ENCODE peak calls at places on chromosomes 5 and 9, in four cellular contexts. One of them, this sample, is unnamed.

GRCh38 chr5:112616812-112617547 is 120.7 kb upstream of the APC start:
- DNase-seq in kidney: no peak
- DNase-seq in lower leg skin: no peak
- DNase-seq in OCI-LY7: no peak
- DNase-seq in this sample: no peak

GRCh38 chr9:128637656-128638055 is 19.0 kb downstream of the DYNC2I2 start:
- DNase-seq in OCI-LY7: no peak
- DNase-seq in kidney: no peak
- DNase-seq in lower leg skin: no peak
- DNase-seq in this sample: no peak

GRCh38 chr5:180670586-180671359 is 21.4 kb upstream of the FLT4 start:
- DNase-seq in kidney: no peak
- DNase-seq in lower leg skin: no peak
- DNase-seq in OCI-LY7: peak; percentile 63
- DNase-seq in this sample: peak; percentile 6

GRCh38 chr5:130871346-130872086 is 293.5 kb downstream of the HINT1 start:
- DNase-seq in lower leg skin: no peak
- DNase-seq in OCI-LY7: peak; percentile 30
- DNase-seq in kidney: no peak
- DNase-seq in this sample: peak; percentile 9

GRCh38 chr5:26945881-26946280 is 92.5 kb downstream of the CDH9 start:
- DNase-seq in OCI-LY7: no peak
- DNase-seq in lower leg skin: no peak
- DNase-seq in kidney: no peak
- DNase-seq in this sample: no peak

GRCh38 chr5:68554566-68555279 is 339.2 kb downstream of the PIK3R1 start:
- DNase-seq in kidney: peak; percentile 92
- DNase-seq in lower leg skin: no peak
- DNase-seq in OCI-LY7: no peak
- DNase-seq in this sample: no peak

GRCh38 chr5:169335806-169336205 is 34.9 kb upstream of the SLIT3 start:
- DNase-seq in kidney: no peak
- DNase-seq in lower leg skin: no peak
- DNase-seq in OCI-LY7: no peak
- DNase-seq in this sample: no peak

GRCh38 chr5:60805470-60805869 is 38.6 kb downstream of the ELOVL7 start:
- DNase-seq in OCI-LY7: no peak
- DNase-seq in kidney: no peak
- DNase-seq in lower leg skin: no peak
- DNase-seq in this sample: no peak

GRCh38 chr9:98906273-98907040 is 37.2 kb upstream of the COL15A1 start:
- DNase-seq in lower leg skin: peak; percentile 84
- DNase-seq in kidney: peak; percentile 90
- DNase-seq in OCI-LY7: no peak
- DNase-seq in this sample: no peak

GRCh38 chr9:77598510-77598909 is 49.6 kb downstream of the GNA14 start:
- DNase-seq in OCI-LY7: no peak
- DNase-seq in kidney: no peak
- DNase-seq in lower leg skin: no peak
- DNase-seq in this sample: no peak

GRCh38 chr5:144332265-144332664 is 161.6 kb downstream of the KCTD16 start:
- DNase-seq in kidney: no peak
- DNase-seq in lower leg skin: no peak
- DNase-seq in OCI-LY7: peak; percentile 4
- DNase-seq in this sample: no peak

GRCh38 chr5:172833372-172833690 is 720 bp upstream of the ERGIC1 start:
- DNase-seq in OCI-LY7: no peak
- DNase-seq in lower leg skin: no peak
- DNase-seq in kidney: no peak
- DNase-seq in this sample: no peak

GRCh38 chr5:179371123-179371515 is 25.9 kb upstream of the ADAMTS2 start:
- DNase-seq in kidney: no peak
- DNase-seq in lower leg skin: no peak
- DNase-seq in OCI-LY7: no peak
- DNase-seq in this sample: no peak

GRCh38 chr5:128144491-128144890 is 60.9 kb downstream of the SLC12A2 start:
- DNase-seq in OCI-LY7: no peak
- DNase-seq in kidney: no peak
- DNase-seq in lower leg skin: no peak
- DNase-seq in this sample: peak; percentile 26

GRCh38 chr9:129174724-129175514 is 3.1 kb downstream of the IER5L start:
- DNase-seq in OCI-LY7: peak; percentile 51
- DNase-seq in lower leg skin: peak; percentile 96
- DNase-seq in kidney: peak; percentile 96
- DNase-seq in this sample: no peak

GRCh38 chr9:34994429-34995287 is 5.1 kb downstream of the DNAJB5 start:
- DNase-seq in OCI-LY7: no peak
- DNase-seq in lower leg skin: peak; percentile 79
- DNase-seq in kidney: no peak
- DNase-seq in this sample: no peak

GRCh38 chr5:150778103-150778516 is 447 bp upstream of the SMIM3 start:
- DNase-seq in lower leg skin: no peak
- DNase-seq in kidney: no peak
- DNase-seq in OCI-LY7: no peak
- DNase-seq in this sample: no peak

GRCh38 chr5:45385321-45386058 is 310.7 kb downstream of the HCN1 start:
- DNase-seq in kidney: no peak
- DNase-seq in lower leg skin: no peak
- DNase-seq in OCI-LY7: no peak
- DNase-seq in this sample: peak; percentile 31

GRCh38 chr5:10331341-10331796 is 22.1 kb upstream of the MARCHF6 start:
- DNase-seq in lower leg skin: peak; percentile 83
- DNase-seq in kidney: no peak
- DNase-seq in OCI-LY7: no peak
- DNase-seq in this sample: no peak

GRCh38 chr9:88991066-88992030 is at the start of gene S1PR3:
- DNase-seq in OCI-LY7: peak; percentile 17
- DNase-seq in kidney: peak; percentile 93
- DNase-seq in lower leg skin: peak; percentile 90
- DNase-seq in this sample: no peak

GRCh38 chr9:70600479-70600878 is 186.0 kb upstream of the KLF9 start:
- DNase-seq in kidney: peak; percentile 73
- DNase-seq in lower leg skin: no peak
- DNase-seq in OCI-LY7: no peak
- DNase-seq in this sample: no peak

GRCh38 chr9:91992636-91993035 is 42.6 kb upstream of the ROR2 start:
- DNase-seq in OCI-LY7: no peak
- DNase-seq in kidney: no peak
- DNase-seq in lower leg skin: no peak
- DNase-seq in this sample: no peak

GRCh38 chr5:144467795-144468194 is 297.1 kb downstream of the KCTD16 start:
- DNase-seq in kidney: no peak
- DNase-seq in lower leg skin: no peak
- DNase-seq in OCI-LY7: no peak
- DNase-seq in this sample: peak; percentile 12

GRCh38 chr5:96673127-96673526 is 11.0 kb downstream of the CAST start:
- DNase-seq in kidney: no peak
- DNase-seq in OCI-LY7: no peak
- DNase-seq in lower leg skin: no peak
- DNase-seq in this sample: no peak

GRCh38 chr9:96448546-96449170 is 1.3 kb upstream of the HABP4 start:
- DNase-seq in lower leg skin: no peak
- DNase-seq in kidney: no peak
- DNase-seq in OCI-LY7: no peak
- DNase-seq in this sample: no peak

GRCh38 chr9:18976368-18977238 is 56.4 kb downstream of the SAXO1 start:
- DNase-seq in OCI-LY7: no peak
- DNase-seq in lower leg skin: no peak
- DNase-seq in kidney: no peak
- DNase-seq in this sample: no peak

GRCh38 chr5:137051165-137051564 is 448.0 kb downstream of the SPOCK1 start:
- DNase-seq in lower leg skin: no peak
- DNase-seq in kidney: no peak
- DNase-seq in OCI-LY7: no peak
- DNase-seq in this sample: no peak

GRCh38 chr5:980941-981340 is 27.7 kb upstream of the NKD2 start:
- DNase-seq in kidney: no peak
- DNase-seq in OCI-LY7: no peak
- DNase-seq in lower leg skin: no peak
- DNase-seq in this sample: no peak

GRCh38 chr5:160260881-160261815 is 31.8 kb downstream of the FABP6 start:
- DNase-seq in kidney: peak; percentile 75
- DNase-seq in OCI-LY7: peak; percentile 43
- DNase-seq in lower leg skin: no peak
- DNase-seq in this sample: no peak

GRCh38 chr9:116116411-116116810 is 37.2 kb upstream of the PAPPA start:
- DNase-seq in lower leg skin: no peak
- DNase-seq in OCI-LY7: no peak
- DNase-seq in kidney: no peak
- DNase-seq in this sample: no peak

GRCh38 chr9:116115731-116116353 is 37.7 kb upstream of the PAPPA start:
- DNase-seq in OCI-LY7: no peak
- DNase-seq in kidney: no peak
- DNase-seq in lower leg skin: no peak
- DNase-seq in this sample: no peak

GRCh38 chr9:116112236-116112635 is 41.4 kb upstream of the PAPPA start:
- DNase-seq in lower leg skin: no peak
- DNase-seq in kidney: no peak
- DNase-seq in OCI-LY7: peak; percentile 1
- DNase-seq in this sample: no peak
- TF ChIP-seq CTCF in lower leg skin: no peak
- TF ChIP-seq CTCF in kidney: peak; percentile 22
- TF ChIP-seq CTCF in OCI-LY7: peak; percentile 65
- TF ChIP-seq CTCF in this sample: peak; percentile 60

DNA sequence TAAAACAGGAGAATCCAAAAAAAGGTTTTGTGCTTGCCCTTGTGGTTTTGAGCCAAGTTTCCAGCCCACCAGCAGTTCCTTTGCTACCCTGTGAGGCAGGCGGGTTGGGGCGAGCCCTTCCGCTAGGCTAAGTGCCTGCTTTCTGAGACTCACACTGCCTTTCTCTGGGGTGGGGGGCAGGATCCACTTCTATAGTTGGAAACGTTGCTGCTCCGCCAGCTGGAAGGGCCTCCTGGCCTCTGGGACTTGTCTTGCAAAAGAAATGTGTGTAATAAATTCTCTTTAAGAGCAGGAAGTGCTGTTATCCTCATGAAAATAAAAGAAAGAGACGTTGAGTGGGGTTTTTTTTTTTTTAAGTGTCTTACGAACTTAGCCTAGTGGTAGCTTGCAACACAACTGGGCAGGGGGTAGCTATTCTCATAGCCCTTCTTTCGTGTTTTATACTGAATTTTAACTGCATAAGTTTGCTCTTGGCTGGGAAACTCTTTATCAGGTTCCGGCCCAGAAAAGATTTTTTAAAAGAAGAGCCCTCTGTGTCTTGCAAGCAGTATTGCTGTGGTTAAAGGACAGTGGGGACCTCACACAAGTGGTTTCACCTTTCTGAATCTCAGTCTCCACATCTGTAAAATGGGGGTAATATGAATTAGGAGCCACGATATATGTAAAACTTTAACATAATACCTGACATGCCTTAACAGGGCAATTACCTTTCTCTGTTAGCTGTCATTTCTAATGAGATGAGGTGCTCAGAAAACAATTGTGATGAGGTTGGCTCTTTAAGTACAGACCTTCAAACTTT is 19.8 kb downstream of the JADE2 start:
- DNase-seq in OCI-LY7: peak; percentile 81
- DNase-seq in lower leg skin: peak; percentile 90
- DNase-seq in kidney: peak; percentile 90
- DNase-seq in this sample: no peak
- H3K4me3 ChIP-seq in OCI-LY7: peak overlapping the region; percentile 64
- H3K4me3 ChIP-seq in lower leg skin: no peak overlapping the region
- H3K4me3 ChIP-seq in kidney: no peak overlapping the region
- H3K4me3 ChIP-seq in this sample: no peak overlapping the region

GRCh38 chr5:6029811-6030271 is 348.5 kb downstream of the MED10 start:
- DNase-seq in lower leg skin: peak; percentile 12
- DNase-seq in OCI-LY7: no peak
- DNase-seq in kidney: no peak
- DNase-seq in this sample: no peak

DNA sequence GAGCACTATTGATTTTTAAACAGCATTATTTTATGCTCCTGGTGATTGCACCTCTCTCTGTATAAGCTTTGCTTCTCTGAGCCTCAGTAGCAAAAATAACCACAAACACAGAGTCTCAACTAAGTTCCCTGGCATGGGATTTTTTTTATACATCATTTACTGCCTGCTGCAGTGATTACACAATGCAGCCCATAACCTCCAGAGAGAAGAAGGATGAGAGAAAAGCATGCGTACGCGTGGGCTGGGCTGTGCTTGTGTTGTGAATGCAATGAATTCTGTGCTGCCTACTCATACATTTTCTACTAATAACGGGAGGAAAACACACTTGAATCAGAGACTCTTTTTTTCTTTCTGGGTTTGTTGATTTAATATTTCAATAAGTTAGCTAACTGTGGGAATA is 351.6 kb downstream of the MED10 start:
- DNase-seq in kidney: no peak
- DNase-seq in OCI-LY7: no peak
- DNase-seq in lower leg skin: peak; percentile 10
- DNase-seq in this sample: no peak
- TF ChIP-seq CTCF in kidney: no peak
- TF ChIP-seq CTCF in OCI-LY7: no peak
- TF ChIP-seq CTCF in lower leg skin: no peak
- TF ChIP-seq CTCF in this sample: no peak

GRCh38 chr5:138536665-138537315 is 6.2 kb downstream of the ETF1 start:
- DNase-seq in OCI-LY7: no peak
- DNase-seq in lower leg skin: no peak
- DNase-seq in kidney: no peak
- DNase-seq in this sample: no peak
- H3K4me3 ChIP-seq in OCI-LY7: no peak overlapping the region
- H3K4me3 ChIP-seq in lower leg skin: no peak overlapping the region
- H3K4me3 ChIP-seq in kidney: no peak overlapping the region
- H3K4me3 ChIP-seq in this sample: no peak overlapping the region

DNA sequence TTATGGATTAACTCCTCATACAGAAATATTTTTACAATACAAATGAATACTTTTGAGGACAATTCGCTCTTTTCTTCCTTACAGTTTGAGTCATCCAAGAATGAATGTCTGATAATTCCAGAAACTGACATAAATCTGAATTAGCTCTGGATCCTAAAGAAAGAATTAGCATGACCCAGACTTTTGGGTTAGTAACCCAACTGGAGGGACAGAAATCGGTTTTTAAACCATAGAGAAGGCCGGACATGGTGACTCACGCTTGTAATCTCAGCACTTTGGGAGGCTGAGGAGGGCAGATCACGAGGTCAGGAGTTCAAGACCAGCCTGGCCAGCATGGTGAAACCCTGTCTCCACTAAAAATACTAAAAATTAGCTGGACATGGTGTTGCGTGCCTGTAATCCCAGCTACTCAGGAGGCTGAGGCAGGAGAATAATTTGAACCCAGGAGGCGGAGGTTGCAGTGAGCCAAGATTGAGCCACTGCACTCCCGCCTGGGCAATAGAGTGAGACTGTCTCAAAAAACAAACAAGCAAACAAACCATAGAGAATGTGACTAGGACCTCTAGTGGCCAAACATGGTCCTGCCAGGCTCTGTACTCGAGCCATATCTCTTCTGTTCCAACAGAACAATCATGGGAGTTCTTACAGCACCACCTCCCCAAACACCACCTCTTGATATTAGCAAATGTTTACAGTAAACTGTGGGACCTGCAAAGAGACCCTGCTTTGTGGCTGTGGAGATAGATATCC is 44.8 kb downstream of the LURAP1L start:
- DNase-seq in kidney: no peak
- DNase-seq in OCI-LY7: peak; percentile 12
- DNase-seq in lower leg skin: no peak
- DNase-seq in this sample: no peak
- TF ChIP-seq CTCF in kidney: peak; percentile 30
- TF ChIP-seq CTCF in OCI-LY7: peak; percentile 68
- TF ChIP-seq CTCF in lower leg skin: no peak
- TF ChIP-seq CTCF in this sample: peak; percentile 66